ENCODE peak calls at places on chromosome 10, in six cellular contexts. B is brain microvascular endothelial cell; S is CD8-positive, alpha-beta T cell; U is iPS DF 6.9; G is colonic mucosa; J is upper lobe of right lung. T is an unnamed sample.

GRCh38 chr10:271201-271600 is 135.9 kb downstream of the ZMYND11 start:
- DNase-seq in B (no peak), S (no peak), U (no peak), G (no peak), J (no peak), T (no peak)

GRCh38 chr10:30353851-30354250 is 4.8 kb upstream of the MTPAP start:
- DNase-seq in B (peak; percentile 86), S (no peak), U (no peak), G (no peak), J (no peak), T (no peak)

GRCh38 chr10:49080071-49080470 is 35.3 kb downstream of the VSTM4 start:
- DNase-seq in B (peak; percentile 10), S (no peak), U (no peak), G (no peak), J (peak; percentile 80), T (peak; percentile 47)

GRCh38 chr10:106506509-106507265 is 657.8 kb downstream of the SORCS1 start:
- DNase-seq in B (peak; percentile 11), S (no peak), U (no peak), G (no peak), J (no peak), T (no peak)

GRCh38 chr10:69088801-69089501 is 1.0 kb downstream of the SRGN start:
- DNase-seq in B (peak; percentile 80), S (peak; percentile 40), U (no peak), G (no peak), J (no peak), T (no peak)

GRCh38 chr10:83991986-83992753 is 147.1 kb upstream of the GHITM start:
- DNase-seq in B (no peak), S (no peak), U (peak; percentile 20), G (peak; percentile 31), J (no peak), T (no peak)

GRCh38 chr10:8513155-8514147 is 459.0 kb downstream of the GATA3 start:
- DNase-seq in B (no peak), S (no peak), U (peak; percentile 22), G (no peak), J (no peak), T (no peak)

GRCh38 chr10:69757206-69757552 is 44.5 kb upstream of the COL13A1 start:
- DNase-seq in B (no peak), S (no peak), U (no peak), G (no peak), J (peak; percentile 53), T (no peak)

GRCh38 chr10:130021373-130021950 is 57.4 kb upstream of the EBF3 start:
- DNase-seq in B (peak; percentile 32), S (no peak), U (no peak), G (no peak), J (peak; percentile 33), T (no peak)

GRCh38 chr10:104445359-104445758 is 91.7 kb downstream of the CFAP58 start:
- DNase-seq in B (peak; percentile 81), S (no peak), U (no peak), G (no peak), J (no peak), T (no peak)

GRCh38 chr10:78563224-78563764 is 505.5 kb upstream of the ZMIZ1 start:
- DNase-seq in B (no peak), S (no peak), U (no peak), G (no peak), J (no peak), T (no peak)

GRCh38 chr10:84214612-84215235 is 10.6 kb downstream of the LRIT2 start:
- DNase-seq in B (no peak), S (no peak), U (peak; percentile 60), G (peak; percentile 54), J (no peak), T (peak; percentile 15)

GRCh38 chr10:77037735-77038411 is 599.7 kb downstream of the KCNMA1 start:
- DNase-seq in B (no peak), S (no peak), U (no peak), G (no peak), J (no peak), T (no peak)

GRCh38 chr10:47029181-47029971 is 118.1 kb downstream of the PTPN20 start:
- DNase-seq in B (no peak), S (no peak), U (no peak), G (no peak), J (peak; percentile 39), T (peak; percentile 60)

GRCh38 chr10:125017547-125018298 is 75.8 kb downstream of the ZRANB1 start:
- DNase-seq in B (no peak), S (no peak), U (no peak), G (no peak), J (no peak), T (no peak)

GRCh38 chr10:127498081-127498480 is 51.0 kb upstream of the NPS start:
- DNase-seq in B (no peak), S (no peak), U (no peak), G (no peak), J (no peak), T (no peak)

DNA sequence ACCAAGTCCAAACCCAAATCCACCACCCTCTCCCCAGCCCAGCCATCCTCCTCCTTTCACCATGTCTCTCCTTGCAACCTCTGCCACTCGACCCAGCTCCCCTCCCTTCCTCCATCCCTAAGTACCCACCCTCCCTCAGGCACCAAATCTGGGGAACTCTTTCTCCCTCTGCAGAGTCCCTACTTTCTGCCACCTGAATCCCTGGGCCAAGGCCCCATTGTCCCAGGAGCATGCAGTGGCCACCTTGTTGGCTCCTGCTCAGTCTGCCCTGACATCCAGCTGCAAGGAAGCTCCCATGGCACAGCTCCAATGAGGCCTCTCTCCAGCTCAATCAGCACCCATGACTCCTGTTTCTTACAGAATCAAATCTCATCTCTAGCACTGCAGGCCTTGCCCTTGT is 5.5 kb upstream of the UNC5B start:
- DNase-seq in B (no peak), S (no peak), U (no peak), G (no peak), J (peak; percentile 38), T (peak; percentile 55)
- H3K27me3 ChIP-seq in B (peaks cover 21% of the 10 kb centered on the region), S (peaks cover 10% of the 10 kb centered on the region), U (peaks cover 6% of the 10 kb centered on the region), G (peaks cover 20% of the 10 kb centered on the region), J (peaks cover 16% of the 10 kb centered on the region), T (peaks cover 20% of the 10 kb centered on the region)

DNA sequence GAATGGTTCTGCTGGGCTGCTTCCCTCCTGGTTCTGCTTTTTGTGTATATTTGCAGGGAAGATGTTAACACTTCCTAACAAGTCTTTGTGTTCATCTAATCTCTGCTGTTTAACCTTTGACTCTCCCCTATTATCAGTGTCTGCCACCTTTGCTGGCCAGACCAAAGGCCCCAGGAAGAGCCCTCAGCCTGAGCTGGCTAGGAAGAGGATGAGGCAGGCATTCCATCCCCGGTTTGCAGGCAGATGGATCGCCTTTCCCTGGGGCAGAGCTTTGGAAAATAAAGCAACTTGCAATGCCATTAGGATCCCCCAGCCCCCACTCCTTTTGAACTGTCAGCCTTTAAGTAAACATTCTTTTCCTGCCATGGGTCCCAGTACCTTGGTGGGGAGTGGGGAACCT is 19.0 kb downstream of the DPCD start:
- DNase-seq in B (no peak), S (no peak), U (no peak), G (no peak), J (no peak), T (no peak)
- H3K27me3 ChIP-seq in B (no peaks in the 10 kb centered on the region), S (no peaks in the 10 kb centered on the region), U (no peaks in the 10 kb centered on the region), G (no peaks in the 10 kb centered on the region), J (no peaks in the 10 kb centered on the region), T (no peaks in the 10 kb centered on the region)

DNA sequence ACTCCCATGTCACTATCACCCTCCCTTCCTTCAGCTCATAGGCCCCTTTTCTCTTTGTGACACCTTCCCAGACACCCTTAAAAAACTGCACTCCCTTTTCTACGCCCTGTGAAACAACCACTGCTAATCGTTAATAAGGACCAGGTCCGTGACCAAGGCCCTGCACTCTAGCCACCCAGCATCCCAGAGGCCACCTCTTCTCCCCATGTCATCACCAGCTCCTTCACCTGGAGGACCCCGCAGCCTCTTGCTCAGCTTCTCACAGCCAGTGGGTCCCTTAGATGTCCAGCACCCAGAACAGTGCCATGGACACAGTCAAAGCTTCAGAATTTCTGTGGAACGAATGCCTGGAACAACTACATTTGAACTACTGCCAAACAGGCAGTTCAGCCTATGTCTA is 2.3 kb downstream of the PARD3 start:
- DNase-seq in B (no peak), S (no peak), U (no peak), G (no peak), J (no peak), T (no peak)
- H3K27me3 ChIP-seq in B (no peaks in the 10 kb centered on the region), S (peaks cover 3% of the 10 kb centered on the region), U (peaks cover 10% of the 10 kb centered on the region), G (no peaks in the 10 kb centered on the region), J (no peaks in the 10 kb centered on the region), T (no peaks in the 10 kb centered on the region)

GRCh38 chr10:114766470-114766869 is 55.1 kb upstream of the FHIP2A start:
- DNase-seq in B (no peak), S (no peak), U (no peak), G (peak; percentile 54), J (no peak), T (no peak)

GRCh38 chr10:114770009-114770408 is 51.6 kb upstream of the FHIP2A start:
- DNase-seq in B (no peak), S (no peak), U (no peak), G (no peak), J (no peak), T (no peak)

GRCh38 chr10:114767101-114767588 is 54.4 kb upstream of the FHIP2A start:
- DNase-seq in B (peak; percentile 45), S (peak; percentile 14), U (no peak), G (no peak), J (no peak), T (no peak)

GRCh38 chr10:114768394-114768786 is 53.2 kb upstream of the FHIP2A start:
- DNase-seq in B (no peak), S (no peak), U (no peak), G (peak; percentile 28), J (no peak), T (no peak)

DNA sequence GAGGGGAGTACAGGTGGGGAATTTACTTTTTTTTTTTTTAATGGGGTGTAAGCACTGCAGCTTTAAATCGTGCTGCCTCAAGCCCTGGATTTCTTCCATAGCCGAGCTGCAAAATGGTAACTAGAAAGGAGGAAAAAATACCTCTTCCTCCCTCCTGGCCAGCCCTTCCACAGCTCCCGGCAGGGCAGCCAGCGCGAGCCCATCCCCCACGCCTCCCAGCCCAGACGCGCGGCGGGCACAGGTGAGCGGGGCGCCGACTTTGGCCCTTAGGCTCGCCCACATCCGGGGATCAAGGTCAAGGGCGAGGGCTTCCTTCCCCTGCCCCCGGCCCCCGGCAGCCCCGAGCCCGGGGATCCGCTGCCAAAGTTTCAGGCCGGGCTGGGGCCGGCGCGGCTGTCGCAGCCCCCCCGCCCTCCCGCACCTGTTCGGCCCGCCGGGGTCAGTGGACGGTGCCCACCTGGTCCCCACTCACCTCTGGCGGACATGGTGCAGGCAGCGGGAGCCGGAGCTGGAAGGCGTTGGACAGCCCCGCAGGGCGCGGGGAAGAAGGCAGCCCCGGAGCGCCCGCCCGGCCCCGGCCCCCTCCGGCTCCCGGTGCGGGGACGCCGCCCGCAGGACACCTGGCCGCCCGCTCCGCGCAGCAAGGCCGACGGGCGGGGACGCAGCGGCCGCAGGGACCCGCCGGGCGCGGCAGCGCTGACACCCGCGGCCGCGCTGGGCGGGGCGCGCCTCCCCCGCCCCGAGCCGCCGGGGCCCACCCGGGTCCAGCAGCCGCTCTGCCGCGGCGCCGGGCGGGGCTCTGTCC is 53.8 kb upstream of the FHIP2A start:
- DNase-seq in B (no peak), S (peak; percentile 22), U (peak; percentile 27), G (peak; percentile 73), J (peak; percentile 83), T (no peak)
- H3K27me3 ChIP-seq in B (no peaks in the 10 kb centered on the region), S (peaks cover 23% of the 10 kb centered on the region), U (no peaks in the 10 kb centered on the region), G (no peaks in the 10 kb centered on the region), J (no peaks in the 10 kb centered on the region), T (peaks cover 5% of the 10 kb centered on the region)

DNA sequence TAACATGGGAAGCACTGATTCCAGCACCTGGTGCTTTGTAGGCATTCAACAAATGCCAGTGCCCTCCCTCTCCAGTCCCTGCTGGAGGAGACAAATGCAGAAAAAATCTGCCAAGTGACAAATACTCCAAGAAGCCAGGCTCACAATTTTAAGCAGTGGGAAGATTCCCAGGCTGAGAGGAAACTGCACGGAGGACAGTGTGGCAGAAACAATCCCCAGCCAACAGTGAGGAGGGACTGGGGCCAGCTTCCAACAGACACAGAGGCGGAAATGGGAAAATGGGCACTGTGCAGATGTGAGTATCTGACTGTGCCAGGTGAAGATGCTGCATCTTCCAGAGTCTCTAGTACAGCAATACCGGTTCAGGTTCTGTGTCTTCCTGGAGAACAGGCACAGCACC is 106.3 kb downstream of the SLIT1 start:
- DNase-seq in B (no peak), S (no peak), U (no peak), G (no peak), J (no peak), T (no peak)
- H3K27me3 ChIP-seq in B (no peaks in the 10 kb centered on the region), S (no peaks in the 10 kb centered on the region), U (no peaks in the 10 kb centered on the region), G (no peaks in the 10 kb centered on the region), J (peaks cover 17% of the 10 kb centered on the region), T (no peaks in the 10 kb centered on the region)

T was measured in tibial artery.